ENCODE peak calls at places on chromosomes 12 and 14, in nine cellular contexts. H is stimulated activated CD4-positive, alpha-beta T cell treated with anti-CD3 and anti-CD28 coated beads, Interleukin-4, amount 100 ng/mL, for 4 hours; X is Caco-2; G is fibroblast of villous mesenchyme; M is mammary epithelial cell; O is progenitor cell of endocrine pancreas; E is activated CD4-positive, alpha-beta T cell treated with anti-CD3 and anti-CD28 coated beads, Interleukin-2, amount 50 U/mL, for 1 hour; R is mesendoderm; Q is PC-3. W is an unnamed sample.

GRCh38 chr14:50336428-50336827 is 24.3 kb downstream of the DMAC2L start:
- DNase-seq in H (no peak), X (no peak), G (no peak), M (no peak), O (no peak), E (no peak), R (no peak), Q (no peak), W (no peak)

GRCh38 chr12:100403446-100403845 is 46.6 kb downstream of the SLC17A8 start:
- DNase-seq in H (no peak), X (no peak), G (no peak), M (peak), O (no peak), E (no peak), R (no peak), Q (peak), W (no peak)

GRCh38 chr12:128387811-128388422 is 120.9 kb downstream of the TMEM132C start:
- DNase-seq in H (no peak), X (peak), G (no peak), M (no peak), O (peak), E (no peak), R (peak), Q (peak), W (no peak)

GRCh38 chr14:58100735-58101368 is 51.2 kb downstream of the ARMH4 start:
- DNase-seq in H (no peak), X (no peak), G (peak), M (peak), O (no peak), E (no peak), R (no peak), Q (peak), W (peak)

GRCh38 chr14:64947710-64948611 is 5.4 kb upstream of the GPX2 start:
- DNase-seq in H (no peak), X (no peak), G (no peak), M (no peak), O (no peak), E (no peak), R (no peak), Q (no peak), W (no peak)

GRCh38 chr14:89767861-89768268 is 186.7 kb downstream of the EFCAB11 start:
- DNase-seq in H (peak), X (no peak), G (peak), M (peak), O (no peak), E (peak), R (peak), Q (peak), W (peak)

GRCh38 chr14:104356738-104357688 is 218.6 kb downstream of the KIF26A start:
- DNase-seq in H (no peak), X (no peak), G (no peak), M (no peak), O (no peak), E (no peak), R (no peak), Q (no peak), W (no peak)

GRCh38 chr14:50475460-50475859 is 56.9 kb downstream of the MAP4K5 start:
- DNase-seq in H (no peak), X (no peak), G (peak), M (peak), O (no peak), E (no peak), R (peak), Q (peak), W (no peak)